ENCODE peak calls at places on chromosomes 1 and 21, in seven cellular contexts. Y is GM23338, R is HCT116, I is K562, L is HL-60, B is SK-N-SH, G is HepG2. M is an unnamed sample.
A peak's percentile ranks its signal among the peaks of the same experiment; 100 is the strongest.

GRCh38 chr21:34807881-34808568 is 139.2 kb downstream of the CLIC6 start:
- DNase-seq in Y (no peak), R (peak; percentile 82), I (no peak), L (peak; percentile 46), B (no peak), G (no peak), M (peak; percentile 64)

GRCh38 chr1:4081806-4082645 is 182.0 kb upstream of the C1orf174 start:
- DNase-seq in Y (no peak), R (no peak), I (no peak), L (no peak), B (no peak), G (no peak), M (no peak)

GRCh38 chr21:42931560-42932235 is 6.3 kb upstream of the ERVH48-1 start:
- DNase-seq in Y (no peak), R (no peak), I (no peak), L (no peak), B (no peak), G (no peak), M (no peak)

GRCh38 chr1:79197421-79197820 is 190.9 kb upstream of the ADGRL4 start:
- DNase-seq in Y (peak; percentile 55), R (peak; percentile 22), I (no peak), L (no peak), B (peak; percentile 2), G (no peak), M (peak; percentile 64)

GRCh38 chr1:78500529-78500928 is 9.8 kb downstream of the PTGFR start:
- DNase-seq in Y (no peak), R (no peak), I (no peak), L (no peak), B (no peak), G (no peak), M (no peak)

GRCh38 chr1:17239420-17239819 is 9.5 kb upstream of the PADI3 start:
- DNase-seq in Y (peak; percentile 96), R (peak; percentile 98), I (peak; percentile 85), L (peak; percentile 77), B (peak; percentile 87), G (peak; percentile 45), M (peak; percentile 82)

GRCh38 chr1:223859037-223859436 is 13.3 kb upstream of the TP53BP2 start:
- DNase-seq in Y (no peak), R (no peak), I (no peak), L (no peak), B (no peak), G (no peak), M (no peak)

GRCh38 chr1:205484985-205485967 is 19.2 kb upstream of the CDK18 start:
- DNase-seq in Y (peak; percentile 90), R (peak; percentile 56), I (peak; percentile 92), L (peak; percentile 35), B (peak; percentile 92), G (peak; percentile 93), M (no peak)

GRCh38 chr1:230068952-230069684 is 2.1 kb downstream of the GALNT2 start:
- DNase-seq in Y (no peak), R (no peak), I (no peak), L (no peak), B (peak; percentile 27), G (no peak), M (no peak)

GRCh38 chr1:53541761-53542550 is 82.8 kb downstream of the DMRTB1 start:
- DNase-seq in Y (peak; percentile 80), R (peak; percentile 13), I (peak; percentile 45), L (no peak), B (no peak), G (no peak), M (no peak)

GRCh38 chr1:48341221-48341620 is 118.7 kb downstream of the SLC5A9 start:
- DNase-seq in Y (no peak), R (no peak), I (no peak), L (no peak), B (no peak), G (no peak), M (no peak)

GRCh38 chr1:55050283-55050682 is 10.9 kb downstream of the PCSK9 start:
- DNase-seq in Y (no peak), R (no peak), I (no peak), L (no peak), B (no peak), G (no peak), M (no peak)

GRCh38 chr1:230005040-230005439 is 62.0 kb upstream of the GALNT2 start:
- DNase-seq in Y (no peak), R (no peak), I (no peak), L (no peak), B (no peak), G (no peak), M (no peak)

GRCh38 chr21:29360799-29361765 is 62.4 kb downstream of the BACH1 start:
- DNase-seq in Y (peak; percentile 27), R (no peak), I (no peak), L (no peak), B (no peak), G (no peak), M (no peak)

GRCh38 chr1:228462560-228462959 is 24.6 kb upstream of the RNF187 start:
- DNase-seq in Y (no peak), R (no peak), I (no peak), L (no peak), B (no peak), G (no peak), M (no peak)

GRCh38 chr1:223556414-223557124 is 108.9 kb downstream of the CAPN8 start:
- DNase-seq in Y (peak; percentile 79), R (peak; percentile 35), I (peak; percentile 78), L (peak; percentile 21), B (peak; percentile 44), G (peak; percentile 25), M (peak; percentile 36)

GRCh38 chr1:191590578-191590977 is 567.7 kb upstream of the RGS18 start:
- DNase-seq in Y (no peak), R (no peak), I (no peak), L (no peak), B (no peak), G (no peak), M (no peak)

GRCh38 chr1:40344597-40344996 is 27.5 kb upstream of the COL9A2 start:
- DNase-seq in Y (peak; percentile 18), R (no peak), I (no peak), L (peak; percentile 26), B (peak; percentile 13), G (peak; percentile 43), M (no peak)

GRCh38 chr1:76285578-76286135 is 211.1 kb downstream of the ST6GALNAC3 start:
- DNase-seq in Y (no peak), R (no peak), I (no peak), L (no peak), B (peak; percentile 51), G (no peak), M (no peak)

GRCh38 chr1:22613226-22613918 is 23.1 kb upstream of the C1QA start:
- DNase-seq in Y (no peak), R (no peak), I (no peak), L (no peak), B (no peak), G (no peak), M (no peak)

GRCh38 chr1:26154750-26155149 is 4.1 kb upstream of the FAM110D start:
- DNase-seq in Y (peak; percentile 92), R (no peak), I (no peak), L (no peak), B (no peak), G (no peak), M (no peak)
- H3K27me3 ChIP-seq in Y (peaks cover 98% of the 10 kb centered on the region), R (no peaks in the 10 kb centered on the region), I (no peaks in the 10 kb centered on the region), L (peaks cover 4% of the 10 kb centered on the region), B (peaks cover 5% of the 10 kb centered on the region), G (peaks cover 48% of the 10 kb centered on the region), M (no peaks in the 10 kb centered on the region)

GRCh38 chr1:225919906-225920305 is 4.1 kb downstream of the PYCR2 start:
- DNase-seq in Y (no peak), R (no peak), I (no peak), L (no peak), B (peak; percentile 91), G (no peak), M (no peak)

GRCh38 chr1:225923692-225924555 is at the start of gene PYCR2:
- DNase-seq in Y (peak; percentile 96), R (peak; percentile 90), I (peak; percentile 100), L (peak; percentile 98), B (peak; percentile 99), G (peak; percentile 91), M (peak; percentile 71)

GRCh38 chr1:225918280-225918679 is 5.8 kb downstream of the PYCR2 start:
- DNase-seq in Y (no peak), R (no peak), I (no peak), L (no peak), B (no peak), G (no peak), M (no peak)

GRCh38 chr1:225923381-225923691 is 714 bp downstream of the PYCR2 start:
- DNase-seq in Y (no peak), R (no peak), I (peak; percentile 45), L (no peak), B (no peak), G (peak; percentile 15), M (no peak)

DNA sequence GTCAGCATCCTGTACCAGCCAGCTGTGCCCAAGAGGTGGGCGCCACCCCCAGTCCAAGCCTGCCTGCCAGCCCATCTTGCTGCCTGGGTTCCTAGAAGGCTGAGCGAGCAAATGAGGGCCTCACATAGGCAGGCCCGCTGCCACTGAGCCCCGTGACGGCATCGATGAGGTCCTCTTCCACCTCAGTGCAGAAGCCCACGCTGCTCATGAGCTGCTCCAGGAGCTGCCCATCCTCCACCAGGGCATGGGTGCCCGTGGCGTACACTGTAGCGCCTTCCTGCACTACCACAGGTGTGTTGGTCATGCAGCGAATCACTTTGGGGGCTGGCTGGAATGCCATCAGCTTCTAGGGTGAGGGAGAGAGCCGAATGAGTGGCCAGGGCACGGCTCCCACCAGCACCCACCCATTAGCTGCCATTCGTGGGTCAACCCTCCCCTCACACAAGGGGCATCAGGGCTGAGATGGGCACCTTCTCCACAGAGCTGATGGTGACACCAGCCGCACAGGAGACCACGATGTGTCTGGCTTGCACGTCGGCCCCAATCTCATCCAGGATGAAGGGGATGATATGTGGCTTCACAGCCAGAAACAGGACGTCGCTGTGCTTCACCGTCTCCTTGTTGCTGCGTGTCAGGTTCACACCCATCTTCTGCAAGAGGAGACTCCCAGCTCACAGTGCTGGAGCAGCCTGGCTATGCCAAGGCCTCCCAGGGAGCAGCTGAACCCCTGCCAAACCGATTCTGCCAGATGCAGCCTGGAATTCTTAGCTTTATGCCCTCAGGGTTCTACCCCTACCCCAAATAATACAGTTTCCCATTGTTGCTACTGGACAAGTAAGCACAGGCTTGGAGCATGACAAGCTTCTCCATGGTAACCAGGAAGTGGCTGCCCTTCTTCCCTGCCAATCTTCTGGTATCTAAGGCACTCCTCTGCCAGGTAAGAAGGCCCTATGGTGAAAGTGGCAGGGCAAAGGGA is 2.0 kb downstream of the PYCR2 start:
- DNase-seq in Y (no peak), R (no peak), I (no peak), L (no peak), B (no peak), G (no peak), M (no peak)
- H3K4me3 ChIP-seq in Y (peak overlapping the region; percentile 93), R (no peak overlapping the region), I (no peak overlapping the region), L (no peak overlapping the region), B (no peak overlapping the region), G (no peak overlapping the region), M (no peak overlapping the region)

DNA sequence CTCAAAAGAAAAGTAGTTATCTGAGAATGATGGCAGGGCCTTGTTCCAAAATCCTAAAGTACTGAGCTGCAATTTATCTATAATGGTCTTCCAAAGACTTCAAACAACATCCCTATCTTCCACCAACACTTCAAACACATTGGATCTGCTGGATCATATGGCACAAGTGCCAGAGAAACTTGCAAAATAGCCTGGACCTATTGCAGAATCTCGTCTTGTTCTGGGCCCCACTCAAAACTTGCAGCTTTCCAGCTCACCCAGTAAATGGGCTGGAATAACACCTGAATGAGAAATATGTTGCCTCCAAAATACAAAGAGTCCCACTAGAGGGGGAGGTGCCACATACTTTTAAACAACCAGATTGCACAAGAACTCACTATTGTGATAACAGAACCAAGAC is 44.0 kb upstream of the PKN2 start:
- DNase-seq in Y (no peak), R (no peak), I (no peak), L (no peak), B (no peak), G (no peak), M (no peak)
- TF ChIP-seq REST in Y (no peak), R (no peak), I (no peak), L (no peak), B (no peak), G (no peak), M (no peak)

GRCh38 chr1:218164111-218164929 is 120.8 kb upstream of the RRP15 start:
- DNase-seq in Y (peak; percentile 92), R (no peak), I (no peak), L (no peak), B (peak; percentile 76), G (peak; percentile 18), M (no peak)
- H3K27me3 ChIP-seq in Y (peaks cover 39% of the 10 kb centered on the region), R (peaks cover 10% of the 10 kb centered on the region), I (peaks cover 5% of the 10 kb centered on the region), L (peaks cover 40% of the 10 kb centered on the region), B (peaks cover 45% of the 10 kb centered on the region), G (peaks cover 40% of the 10 kb centered on the region), M (peaks cover 50% of the 10 kb centered on the region)

M was measured in Panc1.